ENCODE peak calls at places on chromosome 18, in six cellular contexts. M, F, C, Y, E and P are unnamed samples.

GRCh38 chr18:75047240-75047639 is 161.7 kb downstream of the PTGR3 start:
- DNase-seq in M (no peak), F (no peak), C (no peak), Y (no peak), E (no peak), P (no peak)

GRCh38 chr18:2222270-2223185 is 348.8 kb downstream of the METTL4 start:
- DNase-seq in M (peak), F (no peak), C (no peak), Y (no peak), E (no peak), P (no peak)

GRCh38 chr18:58263055-58263732 is 219.2 kb downstream of the NEDD4L start:
- DNase-seq in M (no peak), F (no peak), C (no peak), Y (no peak), E (no peak), P (no peak)

GRCh38 chr18:66729459-66730239 is 125.8 kb upstream of the CDH19 start:
- DNase-seq in M (peak), F (no peak), C (no peak), Y (no peak), E (no peak), P (no peak)

GRCh38 chr18:32238635-32239268 is 48.9 kb downstream of the MEP1B start:
- DNase-seq in M (no peak), F (no peak), C (no peak), Y (no peak), E (no peak), P (no peak)

GRCh38 chr18:7094432-7094831 is 23.2 kb downstream of the LAMA1 start:
- DNase-seq in M (peak), F (no peak), C (no peak), Y (peak), E (no peak), P (no peak)

GRCh38 chr18:48004577-48004976 is 74.1 kb upstream of the SMAD2 start:
- DNase-seq in M (no peak), F (no peak), C (no peak), Y (no peak), E (no peak), P (no peak)

GRCh38 chr18:60649107-60649506 is 276.5 kb upstream of the MC4R start:
- DNase-seq in M (no peak), F (no peak), C (no peak), Y (no peak), E (no peak), P (no peak)

GRCh38 chr18:54215069-54215468 is 9.4 kb downstream of the MBD2 start:
- DNase-seq in M (peak), F (no peak), C (no peak), Y (no peak), E (no peak), P (no peak)

GRCh38 chr18:74515620-74516231 is 18.6 kb upstream of the CNDP1 start:
- DNase-seq in M (no peak), F (no peak), C (no peak), Y (no peak), E (no peak), P (no peak)

GRCh38 chr18:5894215-5894612 is 1.1 kb downstream of the TMEM200C start:
- DNase-seq in M (no peak), F (no peak), C (no peak), Y (no peak), E (no peak), P (no peak)

GRCh38 chr18:25787281-25787680 is 303.1 kb downstream of the SS18 start:
- DNase-seq in M (no peak), F (no peak), C (no peak), Y (no peak), E (no peak), P (no peak)

GRCh38 chr18:42413870-42414269 is 458.8 kb downstream of the PIK3C3 start:
- DNase-seq in M (peak), F (no peak), C (no peak), Y (peak), E (no peak), P (no peak)

GRCh38 chr18:46755315-46756171 is 1.3 kb downstream of the ST8SIA5 start:
- DNase-seq in M (no peak), F (no peak), C (no peak), Y (no peak), E (peak), P (no peak)

GRCh38 chr18:9403795-9404564 is 69.4 kb downstream of the TWSG1 start:
- DNase-seq in M (no peak), F (no peak), C (peak), Y (no peak), E (no peak), P (no peak)

GRCh38 chr18:46449033-46449432 is 208.0 kb downstream of the LOXHD1 start:
- DNase-seq in M (no peak), F (no peak), C (no peak), Y (no peak), E (no peak), P (no peak)

GRCh38 chr18:70419526-70419925 is 130.7 kb downstream of the SOCS6 start:
- DNase-seq in M (peak), F (no peak), C (no peak), Y (no peak), E (no peak), P (no peak)

GRCh38 chr18:23331091-23331920 is 121.8 kb upstream of the RIOK3 start:
- DNase-seq in M (no peak), F (peak), C (no peak), Y (no peak), E (no peak), P (no peak)

GRCh38 chr18:63446266-63446665 is 24.0 kb upstream of the VPS4B start:
- DNase-seq in M (no peak), F (no peak), C (no peak), Y (no peak), E (no peak), P (no peak)

DNA sequence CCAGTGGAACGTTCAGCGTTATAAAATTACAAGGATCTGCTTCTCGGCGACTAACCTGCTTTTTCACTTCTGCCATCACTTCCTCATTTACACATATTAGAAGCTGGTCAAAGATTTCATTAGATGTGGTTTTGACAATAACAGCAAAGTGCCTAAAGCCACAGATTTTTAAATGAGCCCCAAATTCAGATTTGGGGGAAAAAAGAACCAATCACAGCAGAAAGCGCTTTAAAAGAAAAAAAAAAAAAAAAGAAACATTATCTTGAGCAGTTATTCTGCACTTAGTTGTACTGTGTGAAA is 167.4 kb downstream of the TCF4 start:
- DNase-seq in M (no peak), F (no peak), C (no peak), Y (no peak), E (no peak), P (no peak)
- H3K4me3 ChIP-seq in M (no peak), F (no peak), C (no peak), Y (peak), E (no peak), P (peak)

DNA sequence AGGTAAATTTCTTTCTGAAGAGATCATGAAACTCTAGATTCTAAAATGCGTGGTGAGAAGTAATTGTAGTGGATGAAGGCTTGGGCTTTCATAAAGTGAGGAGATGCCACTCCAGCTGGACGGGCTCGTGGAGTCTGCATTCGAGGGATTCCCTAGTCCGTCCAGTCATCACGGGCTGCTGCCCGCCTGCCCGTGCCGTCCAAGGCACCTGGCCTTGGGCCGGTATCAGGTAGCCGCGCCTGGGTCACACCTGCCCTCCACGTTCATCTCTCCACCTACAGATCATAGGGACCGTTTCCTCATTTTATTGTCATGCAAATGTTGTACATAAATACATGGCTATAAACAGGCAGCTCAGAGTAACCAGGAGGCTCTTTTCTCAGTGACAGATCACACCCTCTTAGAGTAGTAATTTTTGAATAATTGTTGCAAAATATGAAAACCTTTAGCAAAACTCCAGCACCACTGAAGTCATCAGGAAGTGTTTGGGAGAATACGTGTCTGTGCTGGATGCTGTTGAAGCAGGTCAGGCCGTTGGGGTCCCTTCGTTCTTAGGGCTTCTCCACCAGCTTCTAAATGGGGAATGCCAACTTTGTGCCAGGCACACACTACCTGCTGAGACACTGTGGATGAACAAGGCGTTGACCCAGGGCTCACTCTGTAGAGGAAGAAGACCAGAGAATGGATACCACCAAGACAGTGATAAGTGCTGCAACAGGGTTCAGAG is 112.6 kb downstream of the FAM210A start:
- DNase-seq in M (no peak), F (no peak), C (no peak), Y (no peak), E (peak), P (no peak)
- H3K4me3 ChIP-seq in M (no peak), F (no peak), C (no peak), Y (no peak), E (no peak), P (no peak)

GRCh38 chr18:805008-805754 is 6.9 kb downstream of the YES1 start:
- DNase-seq in M (no peak), F (no peak), C (no peak), Y (no peak), E (no peak), P (no peak)

GRCh38 chr18:808502-808901 is 3.5 kb downstream of the YES1 start:
- DNase-seq in M (no peak), F (no peak), C (no peak), Y (no peak), E (no peak), P (no peak)

GRCh38 chr18:809985-810642 is 1.9 kb downstream of the YES1 start:
- DNase-seq in M (no peak), F (no peak), C (no peak), Y (no peak), E (no peak), P (no peak)

GRCh38 chr18:808086-808485 is 4.0 kb downstream of the YES1 start:
- DNase-seq in M (peak), F (no peak), C (no peak), Y (no peak), E (no peak), P (no peak)

GRCh38 chr18:805755-806110 is 6.3 kb downstream of the YES1 start:
- DNase-seq in M (no peak), F (no peak), C (no peak), Y (no peak), E (no peak), P (no peak)
- H3K4me3 ChIP-seq in M (no peak), F (no peak), C (no peak), Y (no peak), E (peak), P (no peak)

DNA sequence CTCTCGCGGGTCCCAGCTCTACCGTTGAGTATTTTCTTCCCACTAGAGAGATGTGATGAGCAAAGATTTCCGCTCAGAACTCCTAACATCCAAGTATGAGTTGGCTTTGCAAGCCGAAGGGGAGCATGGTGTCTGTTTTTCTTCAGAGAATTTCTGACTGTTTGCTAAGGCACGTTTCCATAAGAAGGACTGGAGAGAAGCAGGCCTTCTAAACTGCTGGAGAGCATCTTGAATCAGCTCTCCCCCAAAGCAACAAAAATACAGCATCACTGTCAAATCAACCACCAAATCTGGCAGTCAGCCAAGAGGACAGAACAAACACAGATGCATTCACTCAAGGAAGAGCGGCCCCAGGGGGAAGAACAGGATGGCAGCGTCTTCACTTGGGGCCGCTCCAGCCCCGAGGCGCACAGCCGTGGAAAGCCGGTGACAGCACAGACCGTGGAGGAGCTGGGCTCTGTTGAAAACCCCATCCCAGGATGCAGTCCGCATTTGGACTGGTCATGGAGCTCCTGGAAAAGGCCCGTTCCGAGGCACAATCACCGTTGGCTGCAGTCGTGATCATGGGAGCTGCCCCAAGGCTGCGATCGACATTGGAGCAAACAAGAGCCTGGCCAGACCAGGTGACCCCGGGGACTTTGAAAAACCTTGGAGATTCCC is 101.4 kb downstream of the NFATC1 start:
- DNase-seq in M (peak), F (no peak), C (no peak), Y (no peak), E (peak), P (peak)
- H3K4me3 ChIP-seq in M (no peak), F (no peak), C (no peak), Y (no peak), E (no peak), P (no peak)

GRCh38 chr18:11986061-11986460 is 4.8 kb downstream of the IMPA2 start:
- DNase-seq in M (no peak), F (no peak), C (no peak), Y (no peak), E (no peak), P (no peak)
- H3K4me3 ChIP-seq in M (no peak), F (no peak), C (no peak), Y (no peak), E (no peak), P (no peak)

DNA sequence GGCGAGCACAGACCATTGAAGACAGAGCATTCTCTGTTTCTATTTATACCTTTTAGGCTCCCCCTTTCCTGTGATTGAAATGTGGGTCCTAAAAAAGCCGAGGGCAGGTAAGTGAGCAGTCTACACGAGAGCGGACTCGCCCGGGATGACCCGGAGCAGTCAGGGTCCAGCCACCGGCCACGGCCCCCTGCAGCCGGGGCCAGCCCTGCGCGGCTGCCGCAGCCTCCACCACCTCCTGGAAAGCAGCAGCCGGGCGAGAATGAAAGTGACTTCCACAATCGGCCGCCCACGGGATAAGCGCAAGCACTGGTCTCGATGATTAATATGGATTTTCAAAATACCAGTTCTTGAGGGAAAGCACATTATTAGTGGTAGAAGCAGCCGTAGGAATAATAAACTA is 1015.4 kb upstream of the PIK3C3 start:
- DNase-seq in M (no peak), F (no peak), C (no peak), Y (no peak), E (no peak), P (no peak)
- H3K4me3 ChIP-seq in M (no peak), F (no peak), C (no peak), Y (no peak), E (no peak), P (no peak)

GRCh38 chr18:37467002-37467401 is 98.6 kb downstream of the CELF4 start:
- DNase-seq in M (no peak), F (no peak), C (no peak), Y (no peak), E (no peak), P (no peak)
- H3K4me3 ChIP-seq in M (no peak), F (no peak), C (no peak), Y (no peak), E (no peak), P (no peak)

GRCh38 chr18:35072616-35073015 is 31.4 kb downstream of the MAPRE2 start:
- DNase-seq in M (no peak), F (no peak), C (no peak), Y (no peak), E (no peak), P (no peak)

GRCh38 chr18:35074581-35074980 is 33.4 kb downstream of the MAPRE2 start:
- DNase-seq in M (no peak), F (no peak), C (no peak), Y (no peak), E (no peak), P (no peak)

GRCh38 chr18:35075132-35075531 is 33.9 kb downstream of the MAPRE2 start:
- DNase-seq in M (no peak), F (no peak), C (no peak), Y (no peak), E (no peak), P (no peak)

GRCh38 chr18:35071819-35072247 is 30.6 kb downstream of the MAPRE2 start:
- DNase-seq in M (peak), F (no peak), C (no peak), Y (no peak), E (no peak), P (no peak)

GRCh38 chr18:35073186-35074105 is 32.2 kb downstream of the MAPRE2 start:
- DNase-seq in M (peak), F (no peak), C (no peak), Y (no peak), E (no peak), P (no peak)
- H3K4me3 ChIP-seq in M (no peak), F (no peak), C (no peak), Y (no peak), E (no peak), P (no peak)

DNA sequence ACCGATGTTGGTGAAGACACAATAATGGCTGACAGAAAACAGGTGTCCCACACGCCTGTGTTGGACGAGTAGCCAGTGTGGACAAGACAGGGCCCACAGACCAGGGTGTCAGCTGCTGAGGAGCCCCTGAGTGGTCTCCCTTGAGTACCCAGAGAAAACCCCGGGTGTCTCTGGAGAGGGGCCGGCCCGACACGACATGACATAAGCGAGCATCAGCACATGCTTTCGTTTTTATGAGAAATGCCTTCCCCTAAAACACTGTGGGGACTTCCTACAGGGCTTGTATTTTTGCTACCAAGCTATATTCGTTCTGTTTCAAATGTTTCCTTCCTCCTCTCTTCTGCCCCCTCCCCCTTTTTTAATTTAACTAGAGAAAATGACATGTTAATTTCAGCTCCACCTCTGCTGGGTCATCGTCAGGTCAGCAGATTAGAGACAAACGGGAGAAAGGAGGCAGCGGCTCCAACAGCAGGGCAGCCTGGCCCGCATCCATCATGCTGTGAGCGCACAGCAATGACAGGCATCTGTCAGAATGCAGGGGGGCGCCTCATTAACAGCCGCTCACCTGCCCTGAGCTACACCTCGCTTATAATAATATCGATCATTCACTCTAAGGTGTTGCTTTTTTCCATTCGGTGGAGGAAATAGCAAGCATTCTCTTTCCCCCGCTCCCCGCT is 286.3 kb downstream of the ZNF516 start:
- DNase-seq in M (peak), F (no peak), C (no peak), Y (no peak), E (no peak), P (no peak)
- H3K4me3 ChIP-seq in M (no peak), F (no peak), C (no peak), Y (no peak), E (no peak), P (no peak)

GRCh38 chr18:21740724-21741510 is at the start of gene MIB1:
- DNase-seq in M (no peak), F (peak), C (peak), Y (peak), E (no peak), P (no peak)

GRCh38 chr18:21742323-21742687 is 1.7 kb downstream of the MIB1 start:
- DNase-seq in M (no peak), F (no peak), C (no peak), Y (no peak), E (no peak), P (no peak)

GRCh38 chr18:21741511-21742322 is 1.1 kb downstream of the MIB1 start:
- DNase-seq in M (no peak), F (peak), C (peak), Y (no peak), E (peak), P (no peak)

GRCh38 chr18:21740474-21740723 is 193 bp upstream of the MIB1 start:
- DNase-seq in M (peak), F (peak), C (peak), Y (no peak), E (peak), P (peak)

DNA sequence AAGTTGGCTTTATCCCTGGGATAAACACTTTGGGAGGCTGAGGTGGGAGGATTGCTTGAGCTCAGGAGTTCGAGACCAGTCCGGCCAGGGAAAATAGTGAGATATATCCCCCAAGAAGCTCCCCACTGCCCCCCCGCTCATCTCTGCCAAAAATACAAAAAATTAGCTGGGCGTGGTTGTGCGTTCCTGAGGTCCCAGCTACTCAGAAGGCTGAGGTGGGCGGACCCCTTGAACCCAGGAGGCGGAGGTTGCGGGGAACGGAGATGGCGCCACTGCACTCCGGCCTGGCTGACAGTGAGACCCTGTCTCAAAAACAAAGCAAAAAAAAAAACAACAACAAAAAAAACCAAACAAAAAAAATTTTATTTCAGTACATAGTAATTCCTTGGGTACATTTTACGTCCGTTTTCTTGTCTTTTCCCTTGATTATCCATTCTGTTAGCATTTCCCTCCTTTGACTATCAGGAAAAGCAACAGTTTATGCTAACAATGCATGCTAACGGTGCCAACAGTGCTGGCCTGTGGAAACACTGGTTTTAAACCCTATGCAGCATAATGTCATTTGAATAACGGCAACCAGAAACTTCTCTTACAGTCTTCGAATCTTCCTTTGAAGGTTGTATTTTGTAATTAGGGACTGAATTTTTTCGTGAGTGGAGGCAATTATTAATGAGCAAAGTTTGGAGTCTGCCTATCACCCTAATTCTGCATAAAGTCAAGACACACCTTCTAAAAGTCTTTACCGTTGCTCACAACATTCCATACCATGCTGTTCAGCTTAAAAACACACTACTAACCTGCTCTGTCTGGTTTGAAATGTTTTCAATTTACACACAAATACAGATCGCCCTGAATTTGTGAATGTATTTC is 753 bp upstream of the MIB1 start:
- DNase-seq in M (peak), F (no peak), C (no peak), Y (no peak), E (peak), P (no peak)
- H3K4me3 ChIP-seq in M (peak), F (no peak), C (peak), Y (peak), E (peak), P (peak)